ENCODE peak calls at places on chromosome 19, in eight cellular contexts. P is iris pigment epithelial cell, B is GM23338, J is Right ventricle myocardium inferior, G is GM13977, S is lower leg skin, H is adrenal gland, E is heart left ventricle. C is an unnamed sample.

GRCh38 chr19:29525901-29526729 is at the start of gene VSTM2B:
- DNase-seq in P (no peak), J (no peak), G (no peak), S (no peak), E (peak; percentile 49), B (peak; percentile 46), H (no peak), C (no peak)

GRCh38 chr19:12783226-12783848 is 7.9 kb upstream of the JUNB start:
- DNase-seq in B (peak; percentile 64), E (no peak), P (no peak), H (no peak), J (no peak), S (no peak), G (peak; percentile 73), C (no peak)

GRCh38 chr19:9115307-9115813 is at the start of gene OR7G1:
- DNase-seq in B (no peak), S (no peak), E (no peak), H (no peak), P (no peak), J (no peak), G (no peak), C (no peak)

GRCh38 chr19:7109678-7110289 is 40.3 kb downstream of the ZNF557 start:
- DNase-seq in S (no peak), J (no peak), E (no peak), G (no peak), P (peak; percentile 29), H (no peak), B (peak; percentile 87), C (peak; percentile 23)

GRCh38 chr19:51699170-51699569 is 6.0 kb downstream of the SPACA6 start:
- DNase-seq in G (no peak), H (no peak), P (no peak), E (no peak), B (no peak), J (no peak), S (no peak), C (no peak)

GRCh38 chr19:43439183-43440063 is 24.7 kb downstream of the TEX101 start:
- DNase-seq in B (no peak), S (no peak), E (no peak), J (no peak), H (no peak), P (no peak), G (no peak), C (no peak)

GRCh38 chr19:35049456-35049855 is 7.9 kb downstream of the HPN start:
- DNase-seq in J (no peak), G (no peak), P (no peak), B (no peak), H (no peak), S (no peak), E (no peak), C (no peak)

GRCh38 chr19:7540761-7541480 is 5.4 kb downstream of the PNPLA6 start:
- DNase-seq in G (no peak), P (peak; percentile 54), S (no peak), J (no peak), H (no peak), B (peak; percentile 93), E (no peak), C (peak; percentile 56)

GRCh38 chr19:33430674-33431277 is 57.3 kb downstream of the CEBPG start:
- DNase-seq in G (peak; percentile 81), J (no peak), P (peak; percentile 69), H (peak; percentile 70), S (peak; percentile 55), B (peak; percentile 79), E (peak; percentile 82), C (peak; percentile 82)

GRCh38 chr19:2554856-2555255 is 78.9 kb downstream of the GADD45B start:
- DNase-seq in P (peak; percentile 26), S (no peak), B (no peak), E (no peak), J (no peak), G (no peak), H (no peak), C (no peak)

GRCh38 chr19:45553464-45553863 is 31.1 kb downstream of the OPA3 start:
- DNase-seq in J (no peak), H (no peak), B (peak; percentile 92), P (no peak), E (no peak), S (no peak), G (no peak), C (no peak)

GRCh38 chr19:45244133-45244532 is 1.1 kb downstream of the EXOC3L2 start:
- DNase-seq in B (no peak), H (no peak), E (no peak), G (no peak), J (no peak), S (no peak), P (no peak), C (no peak)

GRCh38 chr19:49224856-49225255 is 67.3 kb downstream of the TRPM4 start:
- DNase-seq in J (peak; percentile 56), G (no peak), H (peak; percentile 71), E (peak; percentile 70), P (peak; percentile 50), S (no peak), B (peak; percentile 91), C (peak; percentile 59)

GRCh38 chr19:4089400-4089908 is 22.8 kb upstream of the ZBTB7A start:
- DNase-seq in B (peak; percentile 36), E (no peak), J (peak; percentile 83), P (no peak), S (peak; percentile 47), H (no peak), G (peak; percentile 82), C (no peak)

GRCh38 chr19:43755256-43755801 is 567 bp upstream of the SMG9 start:
- DNase-seq in H (peak; percentile 77), P (peak; percentile 55), B (peak; percentile 61), J (peak; percentile 90), S (peak; percentile 72), E (peak; percentile 93), G (peak; percentile 77), C (peak; percentile 79)

GRCh38 chr19:32879741-32880140 is 10.2 kb upstream of the SLC7A9 start:
- DNase-seq in E (no peak), S (no peak), J (no peak), H (no peak), G (no peak), P (no peak), B (no peak), C (no peak)

GRCh38 chr19:355134-355533 is 10.5 kb upstream of the MIER2 start:
- DNase-seq in E (peak; percentile 2), G (no peak), J (no peak), S (no peak), P (no peak), B (no peak), H (peak; percentile 78), C (no peak)

GRCh38 chr19:10691178-10691881 is 9.9 kb upstream of the QTRT1 start:
- DNase-seq in B (no peak), G (no peak), S (no peak), E (no peak), J (peak; percentile 57), H (no peak), P (no peak), C (no peak)

GRCh38 chr19:57648336-57649003 is 15.5 kb downstream of the ZNF211 start:
- DNase-seq in H (no peak), S (no peak), B (no peak), P (no peak), G (no peak), E (no peak), J (no peak), C (no peak)

GRCh38 chr19:43802216-43802951 is at the start of gene LYPD5:
- DNase-seq in J (no peak), G (no peak), P (no peak), E (no peak), S (no peak), H (no peak), B (no peak), C (no peak)

GRCh38 chr19:13899912-13900584 is 5.9 kb downstream of the BRME1 start:
- DNase-seq in G (no peak), P (peak; percentile 20), B (no peak), H (no peak), S (no peak), E (no peak), J (no peak), C (no peak)

GRCh38 chr19:2616741-2617392 is 85.6 kb downstream of the GNG7 start:
- DNase-seq in S (no peak), J (peak; percentile 86), P (no peak), G (no peak), B (no peak), E (peak; percentile 73), H (peak; percentile 56), C (no peak)

GRCh38 chr19:44602071-44602470 is 11.3 kb upstream of the IGSF23 start:
- DNase-seq in B (no peak), E (no peak), S (peak; percentile 21), G (no peak), P (no peak), J (no peak), H (no peak), C (no peak)

GRCh38 chr19:28037186-28037585 is 1175.8 kb downstream of the UQCRFS1 start:
- DNase-seq in P (no peak), J (no peak), G (no peak), H (no peak), S (no peak), E (no peak), B (no peak), C (no peak)

GRCh38 chr19:30066781-30067759 is 125.0 kb downstream of the URI1 start:
- DNase-seq in B (no peak), S (no peak), P (no peak), H (no peak), G (no peak), E (no peak), J (no peak), C (no peak)

GRCh38 chr19:2691951-2692350 is 10.5 kb downstream of the GNG7 start:
- DNase-seq in H (no peak), E (no peak), P (no peak), B (no peak), G (no peak), J (no peak), S (no peak), C (no peak)

GRCh38 chr19:27777242-27777641 is 1435.7 kb downstream of the UQCRFS1 start:
- DNase-seq in J (no peak), B (no peak), H (no peak), S (no peak), P (no peak), G (no peak), E (no peak), C (no peak)

GRCh38 chr19:51366999-51367564 is 894 bp upstream of the ETFB start:
- DNase-seq in P (peak; percentile 24), S (peak; percentile 37), B (no peak), H (peak; percentile 41), J (no peak), E (peak; percentile 71), G (no peak), C (no peak)

GRCh38 chr19:18699403-18700054 is 16.0 kb downstream of the CRTC1 start:
- DNase-seq in H (no peak), S (no peak), P (no peak), B (no peak), E (no peak), G (no peak), J (no peak), C (no peak)

GRCh38 chr19:2896694-2897093 is 4.0 kb upstream of the ZNF57 start:
- DNase-seq in P (no peak), H (no peak), E (no peak), G (no peak), J (no peak), B (no peak), S (no peak), C (no peak)

GRCh38 chr19:2113436-2114211 is 16.9 kb downstream of the IZUMO4 start:
- DNase-seq in P (peak; percentile 22), J (no peak), H (no peak), E (no peak), S (no peak), G (no peak), B (no peak), C (no peak)

GRCh38 chr19:46610413-46610775 is 9.3 kb downstream of the CALM3 start:
- DNase-seq in J (no peak), B (no peak), H (no peak), E (peak; percentile 9), S (no peak), G (peak; percentile 1), P (no peak), C (no peak)